ENCODE peak calls at places on chromosomes 7 and 10, in seven cellular contexts. One of them, this sample, is unnamed. For H3K27me3, the result is how much of the 10 kb centered on the place peaks cover.

GRCh38 chr10:126016156-126016805 is 119.9 kb downstream of the FANK1 start:
- DNase-seq in iPS DF 6.9: no peak
- DNase-seq in heart left ventricle: no peak
- DNase-seq in BE2C: no peak
- DNase-seq in Peyer's patch: no peak
- DNase-seq in fibroblast of lung: peak
- DNase-seq in upper lobe of right lung: no peak
- DNase-seq in this sample: peak

GRCh38 chr10:68861253-68861652 is 33.9 kb downstream of the STOX1 start:
- DNase-seq in iPS DF 6.9: no peak
- DNase-seq in heart left ventricle: no peak
- DNase-seq in BE2C: no peak
- DNase-seq in Peyer's patch: no peak
- DNase-seq in fibroblast of lung: peak
- DNase-seq in upper lobe of right lung: no peak
- DNase-seq in this sample: no peak

GRCh38 chr10:29849434-29849833 is 210.0 kb downstream of the JCAD start:
- DNase-seq in iPS DF 6.9: no peak
- DNase-seq in heart left ventricle: no peak
- DNase-seq in BE2C: no peak
- DNase-seq in Peyer's patch: no peak
- DNase-seq in fibroblast of lung: peak
- DNase-seq in upper lobe of right lung: no peak
- DNase-seq in this sample: no peak

GRCh38 chr10:11017575-11018425 is at the start of gene CELF2:
- DNase-seq in iPS DF 6.9: peak
- DNase-seq in heart left ventricle: peak
- DNase-seq in BE2C: peak
- DNase-seq in Peyer's patch: peak
- DNase-seq in fibroblast of lung: peak
- DNase-seq in upper lobe of right lung: peak
- DNase-seq in this sample: no peak

GRCh38 chr7:38675500-38676106 is 44.4 kb upstream of the AMPH start:
- DNase-seq in iPS DF 6.9: no peak
- DNase-seq in heart left ventricle: no peak
- DNase-seq in BE2C: no peak
- DNase-seq in Peyer's patch: no peak
- DNase-seq in fibroblast of lung: no peak
- DNase-seq in upper lobe of right lung: no peak
- DNase-seq in this sample: no peak

GRCh38 chr10:121891103-121891502 is 36.7 kb downstream of the ATE1 start:
- DNase-seq in iPS DF 6.9: peak
- DNase-seq in heart left ventricle: no peak
- DNase-seq in BE2C: no peak
- DNase-seq in Peyer's patch: no peak
- DNase-seq in fibroblast of lung: no peak
- DNase-seq in upper lobe of right lung: no peak
- DNase-seq in this sample: no peak

GRCh38 chr7:111499027-111499426 is 63.3 kb downstream of the IMMP2L start:
- DNase-seq in iPS DF 6.9: no peak
- DNase-seq in heart left ventricle: no peak
- DNase-seq in BE2C: no peak
- DNase-seq in Peyer's patch: no peak
- DNase-seq in fibroblast of lung: peak
- DNase-seq in upper lobe of right lung: no peak
- DNase-seq in this sample: peak

GRCh38 chr10:27464993-27465392 is 39.1 kb upstream of the RAB18 start:
- DNase-seq in iPS DF 6.9: no peak
- DNase-seq in heart left ventricle: no peak
- DNase-seq in BE2C: no peak
- DNase-seq in Peyer's patch: no peak
- DNase-seq in fibroblast of lung: no peak
- DNase-seq in upper lobe of right lung: no peak
- DNase-seq in this sample: no peak

GRCh38 chr10:30437039-30437781 is 3.2 kb downstream of the MAP3K8 start:
- DNase-seq in iPS DF 6.9: no peak
- DNase-seq in heart left ventricle: no peak
- DNase-seq in BE2C: no peak
- DNase-seq in Peyer's patch: no peak
- DNase-seq in fibroblast of lung: peak
- DNase-seq in upper lobe of right lung: no peak
- DNase-seq in this sample: peak

GRCh38 chr7:116356979-116357378 is 142.6 kb upstream of the CAV2 start:
- DNase-seq in iPS DF 6.9: no peak
- DNase-seq in heart left ventricle: no peak
- DNase-seq in BE2C: no peak
- DNase-seq in Peyer's patch: no peak
- DNase-seq in fibroblast of lung: peak
- DNase-seq in upper lobe of right lung: no peak
- DNase-seq in this sample: peak

GRCh38 chr10:117186832-117187615 is 10.3 kb upstream of the KCNK18 start:
- DNase-seq in iPS DF 6.9: no peak
- DNase-seq in heart left ventricle: no peak
- DNase-seq in BE2C: no peak
- DNase-seq in Peyer's patch: no peak
- DNase-seq in fibroblast of lung: peak
- DNase-seq in upper lobe of right lung: no peak
- DNase-seq in this sample: peak

GRCh38 chr10:45425628-45426563 is 51.9 kb downstream of the ALOX5 start:
- DNase-seq in iPS DF 6.9: no peak
- DNase-seq in heart left ventricle: no peak
- DNase-seq in BE2C: no peak
- DNase-seq in Peyer's patch: no peak
- DNase-seq in fibroblast of lung: peak
- DNase-seq in upper lobe of right lung: peak
- DNase-seq in this sample: peak

GRCh38 chr7:104231054-104232046 is 23.5 kb upstream of the ORC5 start:
- DNase-seq in iPS DF 6.9: peak
- DNase-seq in heart left ventricle: no peak
- DNase-seq in BE2C: peak
- DNase-seq in Peyer's patch: no peak
- DNase-seq in fibroblast of lung: peak
- DNase-seq in upper lobe of right lung: no peak
- DNase-seq in this sample: peak

GRCh38 chr10:36232935-36233334 is 590.8 kb upstream of the FZD8 start:
- DNase-seq in iPS DF 6.9: no peak
- DNase-seq in heart left ventricle: no peak
- DNase-seq in BE2C: no peak
- DNase-seq in Peyer's patch: no peak
- DNase-seq in fibroblast of lung: no peak
- DNase-seq in upper lobe of right lung: no peak
- DNase-seq in this sample: no peak

GRCh38 chr7:44962483-44963251 is 16.1 kb downstream of the MYO1G start:
- DNase-seq in iPS DF 6.9: no peak
- DNase-seq in heart left ventricle: no peak
- DNase-seq in BE2C: peak
- DNase-seq in Peyer's patch: peak
- DNase-seq in fibroblast of lung: peak
- DNase-seq in upper lobe of right lung: peak
- DNase-seq in this sample: peak

GRCh38 chr7:13291010-13291409 is 603.6 kb downstream of the ARL4A start:
- DNase-seq in iPS DF 6.9: no peak
- DNase-seq in heart left ventricle: no peak
- DNase-seq in BE2C: no peak
- DNase-seq in Peyer's patch: no peak
- DNase-seq in fibroblast of lung: peak
- DNase-seq in upper lobe of right lung: no peak
- DNase-seq in this sample: peak

GRCh38 chr7:51244890-51245289 is 71.7 kb downstream of the COBL start:
- DNase-seq in iPS DF 6.9: no peak
- DNase-seq in heart left ventricle: no peak
- DNase-seq in BE2C: no peak
- DNase-seq in Peyer's patch: peak
- DNase-seq in fibroblast of lung: no peak
- DNase-seq in upper lobe of right lung: no peak
- DNase-seq in this sample: no peak

GRCh38 chr7:87767827-87768226 is 108.3 kb downstream of the SLC25A40 start:
- DNase-seq in iPS DF 6.9: no peak
- DNase-seq in heart left ventricle: no peak
- DNase-seq in BE2C: no peak
- DNase-seq in Peyer's patch: no peak
- DNase-seq in fibroblast of lung: no peak
- DNase-seq in upper lobe of right lung: no peak
- DNase-seq in this sample: peak

GRCh38 chr10:73522263-73522662 is 26.4 kb upstream of the PPP3CB start:
- DNase-seq in iPS DF 6.9: no peak
- DNase-seq in heart left ventricle: no peak
- DNase-seq in BE2C: no peak
- DNase-seq in Peyer's patch: no peak
- DNase-seq in fibroblast of lung: peak
- DNase-seq in upper lobe of right lung: no peak
- DNase-seq in this sample: no peak

GRCh38 chr10:13865758-13866491 is 279.2 kb downstream of the PRPF18 start:
- DNase-seq in iPS DF 6.9: no peak
- DNase-seq in heart left ventricle: peak
- DNase-seq in BE2C: no peak
- DNase-seq in Peyer's patch: no peak
- DNase-seq in fibroblast of lung: peak
- DNase-seq in upper lobe of right lung: no peak
- DNase-seq in this sample: peak

GRCh38 chr10:88017781-88018180 is 154.4 kb downstream of the PTEN start:
- DNase-seq in iPS DF 6.9: no peak
- DNase-seq in heart left ventricle: no peak
- DNase-seq in BE2C: no peak
- DNase-seq in Peyer's patch: no peak
- DNase-seq in fibroblast of lung: no peak
- DNase-seq in upper lobe of right lung: no peak
- DNase-seq in this sample: no peak

GRCh38 chr10:133335238-133336122 is 1.2 kb downstream of the CALY start:
- DNase-seq in iPS DF 6.9: no peak
- DNase-seq in heart left ventricle: peak
- DNase-seq in BE2C: no peak
- DNase-seq in Peyer's patch: peak
- DNase-seq in fibroblast of lung: peak
- DNase-seq in upper lobe of right lung: peak
- DNase-seq in this sample: no peak

GRCh38 chr10:111481271-111482073 is 404.6 kb downstream of the ADRA2A start:
- DNase-seq in iPS DF 6.9: no peak
- DNase-seq in heart left ventricle: no peak
- DNase-seq in BE2C: peak
- DNase-seq in Peyer's patch: no peak
- DNase-seq in fibroblast of lung: peak
- DNase-seq in upper lobe of right lung: no peak
- DNase-seq in this sample: peak

GRCh38 chr7:32943654-32944030 is 13.6 kb upstream of the FKBP9 start:
- DNase-seq in iPS DF 6.9: no peak
- DNase-seq in heart left ventricle: no peak
- DNase-seq in BE2C: no peak
- DNase-seq in Peyer's patch: no peak
- DNase-seq in fibroblast of lung: no peak
- DNase-seq in upper lobe of right lung: no peak
- DNase-seq in this sample: no peak

GRCh38 chr7:1368150-1368681 is 91.1 kb downstream of the MICALL2 start:
- DNase-seq in iPS DF 6.9: no peak
- DNase-seq in heart left ventricle: no peak
- DNase-seq in BE2C: no peak
- DNase-seq in Peyer's patch: no peak
- DNase-seq in fibroblast of lung: no peak
- DNase-seq in upper lobe of right lung: no peak
- DNase-seq in this sample: no peak
- H3K27me3 ChIP-seq in iPS DF 6.9: under half
- H3K27me3 ChIP-seq in heart left ventricle: under half
- H3K27me3 ChIP-seq in BE2C: half or more
- H3K27me3 ChIP-seq in Peyer's patch: under half
- H3K27me3 ChIP-seq in fibroblast of lung: under half
- H3K27me3 ChIP-seq in upper lobe of right lung: half or more
- H3K27me3 ChIP-seq in this sample: under half

GRCh38 chr10:102230264-102230860 is 4.3 kb downstream of the ELOVL3 start:
- DNase-seq in iPS DF 6.9: no peak
- DNase-seq in heart left ventricle: peak
- DNase-seq in BE2C: peak
- DNase-seq in Peyer's patch: peak
- DNase-seq in fibroblast of lung: peak
- DNase-seq in upper lobe of right lung: peak
- DNase-seq in this sample: peak
- H3K27me3 ChIP-seq in iPS DF 6.9: under half
- H3K27me3 ChIP-seq in heart left ventricle: under half
- H3K27me3 ChIP-seq in BE2C: under half
- H3K27me3 ChIP-seq in Peyer's patch: under half
- H3K27me3 ChIP-seq in fibroblast of lung: under half
- H3K27me3 ChIP-seq in upper lobe of right lung: under half
- H3K27me3 ChIP-seq in this sample: under half

DNA sequence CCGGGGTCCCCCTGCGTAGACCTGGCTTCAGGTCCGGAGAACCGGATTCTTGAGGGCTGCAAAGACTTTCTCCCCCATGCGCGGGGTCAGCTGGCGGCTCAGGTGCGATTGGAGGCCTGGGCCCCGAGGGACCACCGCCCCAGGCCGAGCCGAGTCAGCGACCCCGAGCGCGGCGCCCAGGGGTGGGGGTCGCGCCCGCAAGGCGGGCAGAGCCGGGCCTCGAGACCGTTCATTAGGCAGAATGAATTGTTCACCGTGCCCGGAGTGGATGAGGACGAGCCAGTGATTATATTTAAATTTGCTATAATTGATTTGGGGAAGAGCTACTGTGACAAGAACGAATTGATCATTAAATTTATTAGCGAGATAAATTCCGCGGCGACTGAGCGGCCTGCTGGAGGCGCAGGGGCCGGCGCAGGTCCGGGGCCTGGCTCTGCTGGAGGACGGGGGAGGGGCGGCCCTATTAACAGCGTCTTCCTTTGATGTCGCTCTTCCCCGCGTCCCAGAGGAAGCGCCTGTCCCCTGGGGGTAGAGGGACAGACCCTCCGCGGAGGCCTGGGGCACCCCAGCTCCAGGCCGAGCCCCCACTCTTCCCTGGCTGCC is 7.5 kb downstream of the MNX1 start:
- DNase-seq in iPS DF 6.9: no peak
- DNase-seq in heart left ventricle: no peak
- DNase-seq in BE2C: no peak
- DNase-seq in Peyer's patch: peak
- DNase-seq in fibroblast of lung: no peak
- DNase-seq in upper lobe of right lung: peak
- DNase-seq in this sample: no peak
- H3K27me3 ChIP-seq in iPS DF 6.9: half or more
- H3K27me3 ChIP-seq in heart left ventricle: half or more
- H3K27me3 ChIP-seq in BE2C: half or more
- H3K27me3 ChIP-seq in Peyer's patch: under half
- H3K27me3 ChIP-seq in fibroblast of lung: half or more
- H3K27me3 ChIP-seq in upper lobe of right lung: half or more
- H3K27me3 ChIP-seq in this sample: half or more

GRCh38 chr7:97013025-97013424 is 7.7 kb downstream of the DLX6 start:
- DNase-seq in iPS DF 6.9: no peak
- DNase-seq in heart left ventricle: no peak
- DNase-seq in BE2C: no peak
- DNase-seq in Peyer's patch: no peak
- DNase-seq in fibroblast of lung: no peak
- DNase-seq in upper lobe of right lung: no peak
- DNase-seq in this sample: no peak

GRCh38 chr7:97014145-97014544 is 8.8 kb downstream of the DLX6 start:
- DNase-seq in iPS DF 6.9: no peak
- DNase-seq in heart left ventricle: no peak
- DNase-seq in BE2C: no peak
- DNase-seq in Peyer's patch: no peak
- DNase-seq in fibroblast of lung: no peak
- DNase-seq in upper lobe of right lung: no peak
- DNase-seq in this sample: no peak

GRCh38 chr7:97012293-97013005 is 7.1 kb downstream of the DLX6 start:
- DNase-seq in iPS DF 6.9: no peak
- DNase-seq in heart left ventricle: no peak
- DNase-seq in BE2C: no peak
- DNase-seq in Peyer's patch: no peak
- DNase-seq in fibroblast of lung: no peak
- DNase-seq in upper lobe of right lung: no peak
- DNase-seq in this sample: no peak

GRCh38 chr7:97015279-97015678 is 9.4 kb downstream of the DLX5 start:
- DNase-seq in iPS DF 6.9: no peak
- DNase-seq in heart left ventricle: no peak
- DNase-seq in BE2C: no peak
- DNase-seq in Peyer's patch: no peak
- DNase-seq in fibroblast of lung: no peak
- DNase-seq in upper lobe of right lung: no peak
- DNase-seq in this sample: no peak

GRCh38 chr7:97013555-97013954 is 8.2 kb downstream of the DLX6 start:
- DNase-seq in iPS DF 6.9: no peak
- DNase-seq in heart left ventricle: no peak
- DNase-seq in BE2C: no peak
- DNase-seq in Peyer's patch: no peak
- DNase-seq in fibroblast of lung: no peak
- DNase-seq in upper lobe of right lung: no peak
- DNase-seq in this sample: no peak
- H3K27me3 ChIP-seq in iPS DF 6.9: half or more
- H3K27me3 ChIP-seq in heart left ventricle: half or more
- H3K27me3 ChIP-seq in BE2C: under half
- H3K27me3 ChIP-seq in Peyer's patch: under half
- H3K27me3 ChIP-seq in fibroblast of lung: half or more
- H3K27me3 ChIP-seq in upper lobe of right lung: half or more
- H3K27me3 ChIP-seq in this sample: half or more